ENCODE peak calls at places on chromosomes 5 and 9, in nine cellular contexts. Q, Z, V, R, S, T, M, A and O are unnamed samples.

GRCh38 chr5:148623741-148624140 is 30.6 kb downstream of the HTR4 start:
- DNase-seq in R (no peak), S (peak; percentile 23), Q (no peak), M (no peak), T (peak; percentile 37), V (no peak), A (no peak), Z (no peak), O (peak; percentile 17)

GRCh38 chr5:109921735-109922395 is 232.1 kb downstream of the MAN2A1 start:
- DNase-seq in M (no peak), S (no peak), V (no peak), T (no peak), Q (no peak), R (peak; percentile 93), A (no peak), Z (no peak), O (no peak)

GRCh38 chr9:132572921-132573320 is 9.5 kb upstream of the BARHL1 start:
- DNase-seq in R (no peak), A (peak; percentile 20), T (no peak), S (no peak), V (peak; percentile 93), Z (no peak), Q (no peak), M (no peak), O (no peak)

GRCh38 chr5:127326438-127326837 is 35.8 kb downstream of the MEGF10 start:
- DNase-seq in Z (no peak), S (no peak), M (no peak), A (peak; percentile 4), R (no peak), V (no peak), T (no peak), Q (no peak), O (no peak)

GRCh38 chr9:134134949-134135342 is 936 bp upstream of the WDR5 start:
- DNase-seq in Q (no peak), A (no peak), Z (no peak), T (no peak), M (no peak), V (no peak), S (no peak), R (no peak), O (no peak)

GRCh38 chr5:152634596-152634995 is 229.5 kb upstream of the NMUR2 start:
- DNase-seq in S (no peak), Q (no peak), T (no peak), V (no peak), A (no peak), R (no peak), Z (no peak), M (peak; percentile 92), O (no peak)

GRCh38 chr5:43609752-43610151 is 6.8 kb downstream of the NNT start:
- DNase-seq in R (peak; percentile 40), T (no peak), V (no peak), A (peak; percentile 27), Q (no peak), M (no peak), S (no peak), Z (no peak), O (no peak)

GRCh38 chr9:84173961-84174360 is 166.6 kb downstream of the SLC28A3 start:
- DNase-seq in Q (no peak), Z (peak; percentile 4), V (no peak), R (no peak), M (no peak), S (no peak), A (no peak), T (no peak), O (no peak)

GRCh38 chr5:32916648-32917047 is 205.5 kb downstream of the NPR3 start:
- DNase-seq in M (peak; percentile 50), Q (no peak), Z (peak; percentile 52), V (no peak), A (peak; percentile 56), T (peak; percentile 65), R (no peak), S (peak; percentile 32), O (no peak)

GRCh38 chr5:131610198-131611063 is 24.6 kb downstream of the RAPGEF6 start:
- DNase-seq in S (peak; percentile 26), Z (peak; percentile 95), Q (no peak), M (no peak), T (peak; percentile 18), A (peak; percentile 37), V (peak; percentile 83), R (no peak), O (peak; percentile 49)

GRCh38 chr9:33813712-33814641 is 3.0 kb upstream of the UBE2R2 start:
- DNase-seq in S (peak; percentile 73), M (peak; percentile 33), T (no peak), Z (peak; percentile 90), A (peak; percentile 60), V (peak; percentile 92), Q (peak; percentile 41), R (peak; percentile 78), O (peak; percentile 92)

GRCh38 chr5:141641634-141642278 is 5.0 kb downstream of the RELL2 start:
- DNase-seq in Z (peak; percentile 61), M (no peak), T (peak; percentile 25), S (no peak), A (peak; percentile 71), R (no peak), V (peak; percentile 97), Q (no peak), O (no peak)

DNA sequence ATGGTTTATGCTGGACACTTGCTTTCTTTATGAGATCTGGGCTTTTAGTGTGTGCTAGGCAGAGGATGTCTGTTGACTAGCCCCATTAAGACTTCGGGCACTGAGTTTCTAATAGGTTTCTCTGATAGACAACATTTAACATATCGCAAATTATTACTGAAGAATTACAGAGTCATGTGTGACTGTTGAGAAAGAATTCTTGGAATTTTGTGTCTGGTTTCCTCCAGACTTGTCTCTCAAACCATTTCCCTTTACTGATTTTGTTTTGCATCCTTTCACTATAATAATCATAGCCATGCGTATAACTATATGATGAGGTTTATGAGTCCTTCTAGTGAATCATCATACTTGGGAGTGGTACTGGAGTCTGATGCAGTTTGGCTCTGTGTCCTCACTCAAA is 27.0 kb downstream of the ZNF169 start:
- DNase-seq in R (no peak), Z (no peak), T (no peak), V (peak; percentile 70), Q (no peak), M (no peak), S (no peak), A (no peak), O (no peak)
- H3K4me2 ChIP-seq in R (no peak overlapping the region), Z (no peak overlapping the region), T (no peak overlapping the region), V (no peak overlapping the region), Q (no peak overlapping the region), M (no peak overlapping the region), S (no peak overlapping the region), A (no peak overlapping the region), O (no peak overlapping the region)

DNA sequence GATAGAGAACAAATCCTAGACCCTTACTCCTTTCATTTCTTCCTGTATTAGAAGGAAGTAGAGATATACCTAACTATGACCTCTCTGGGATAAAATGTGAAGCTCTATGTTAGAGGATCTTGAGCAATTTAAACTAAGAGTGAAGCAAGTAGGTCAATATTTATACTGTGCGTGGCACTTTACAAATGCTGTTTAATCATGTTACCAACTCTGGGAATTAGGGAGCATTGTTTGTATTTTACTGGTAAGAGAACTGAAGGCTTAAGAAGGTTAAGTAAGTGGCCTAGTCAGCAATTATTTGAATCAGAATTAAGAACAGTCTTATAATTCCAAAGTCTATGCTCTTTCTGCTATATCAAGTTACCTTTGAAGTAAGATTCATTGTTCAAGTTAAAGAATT is 12.0 kb downstream of the TNC start:
- DNase-seq in T (no peak), Z (peak; percentile 29), Q (no peak), M (no peak), S (no peak), A (peak; percentile 60), V (no peak), R (no peak), O (no peak)
- H3K4me2 ChIP-seq in T (peak overlapping the region; percentile 38), Z (no peak overlapping the region), Q (peak overlapping the region; percentile 54), M (no peak overlapping the region), S (no peak overlapping the region), A (peak overlapping the region; percentile 51), V (peak overlapping the region; percentile 58), R (no peak overlapping the region), O (peak overlapping the region; percentile 44)

DNA sequence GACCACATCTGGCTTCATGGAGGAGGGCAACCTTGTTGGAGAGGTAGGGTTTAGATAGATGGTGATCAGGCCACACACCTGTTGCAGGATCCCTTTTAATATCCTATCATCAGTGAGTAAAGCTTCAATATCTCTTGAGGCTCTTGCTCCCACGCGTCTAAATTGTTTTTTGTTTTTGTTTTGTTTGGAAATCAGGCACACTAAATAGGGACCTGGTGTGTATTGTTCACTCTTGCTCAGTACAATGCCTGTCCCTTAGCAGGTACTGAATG is 2.6 kb upstream of the TMEM268 start:
- DNase-seq in T (no peak), Q (no peak), S (no peak), Z (no peak), V (no peak), M (no peak), A (no peak), R (no peak), O (no peak)
- H3K4me2 ChIP-seq in T (no peak overlapping the region), Q (no peak overlapping the region), S (no peak overlapping the region), Z (no peak overlapping the region), V (no peak overlapping the region), M (no peak overlapping the region), A (no peak overlapping the region), R (peak overlapping the region; percentile 64), O (no peak overlapping the region)

GRCh38 chr9:129979346-129979745 is 63.6 kb downstream of the FNBP1 start:
- DNase-seq in Z (no peak), T (no peak), R (no peak), A (no peak), Q (no peak), S (no peak), V (no peak), M (no peak), O (no peak)
- H3K4me2 ChIP-seq in Z (no peak overlapping the region), T (no peak overlapping the region), R (no peak overlapping the region), A (no peak overlapping the region), Q (no peak overlapping the region), S (no peak overlapping the region), V (no peak overlapping the region), M (no peak overlapping the region), O (no peak overlapping the region)

GRCh38 chr5:154653764-154654483 is 101.3 kb upstream of the LARP1 start:
- DNase-seq in Z (no peak), A (no peak), R (no peak), S (no peak), V (no peak), M (no peak), T (no peak), Q (peak; percentile 80), O (no peak)

GRCh38 chr5:154652746-154653417 is 102.3 kb upstream of the LARP1 start:
- DNase-seq in Z (no peak), Q (no peak), M (no peak), S (no peak), V (no peak), T (peak; percentile 23), R (no peak), A (no peak), O (no peak)

GRCh38 chr5:154653418-154653763 is 101.8 kb upstream of the LARP1 start:
- DNase-seq in S (no peak), R (no peak), V (no peak), Q (no peak), Z (no peak), A (no peak), M (no peak), T (no peak), O (no peak)

GRCh38 chr5:154654484-154655375 is 100.4 kb upstream of the LARP1 start:
- DNase-seq in R (no peak), T (no peak), Z (no peak), M (no peak), S (no peak), Q (no peak), V (no peak), A (no peak), O (no peak)
- H3K4me2 ChIP-seq in R (peak overlapping the region; percentile 13), T (no peak overlapping the region), Z (peak overlapping the region; percentile 78), M (no peak overlapping the region), S (no peak overlapping the region), Q (no peak overlapping the region), V (peak overlapping the region; percentile 68), A (no peak overlapping the region), O (no peak overlapping the region)

GRCh38 chr9:4833781-4834560 is 41.2 kb downstream of the RCL1 start:
- DNase-seq in R (no peak), A (no peak), T (no peak), Z (peak; percentile 84), Q (no peak), S (no peak), V (no peak), M (no peak), O (no peak)
- H3K4me2 ChIP-seq in R (no peak overlapping the region), A (peak overlapping the region; percentile 73), T (peak overlapping the region; percentile 19), Z (peak overlapping the region; percentile 31), Q (peak overlapping the region; percentile 29), S (peak overlapping the region; percentile 62), V (peak overlapping the region; percentile 39), M (no peak overlapping the region), O (no peak overlapping the region)